ENCODE peak calls at places on chromosome 13, in four cellular contexts. One of them, this sample, is unnamed.

GRCh38 chr13:33645591-33646554 is 172.1 kb upstream of the RFC3 start:
- DNase-seq in Peyer's patch: no peak
- DNase-seq in A549: no peak
- DNase-seq in fibroblast of lung: no peak
- DNase-seq in this sample: no peak

GRCh38 chr13:44230071-44230470 is 143.6 kb upstream of the SERP2 start:
- DNase-seq in Peyer's patch: no peak
- DNase-seq in A549: no peak
- DNase-seq in fibroblast of lung: no peak
- DNase-seq in this sample: no peak

GRCh38 chr13:41917641-41918040 is 43.3 kb downstream of the VWA8 start:
- DNase-seq in Peyer's patch: no peak
- DNase-seq in A549: no peak
- DNase-seq in fibroblast of lung: peak; percentile 87
- DNase-seq in this sample: no peak

GRCh38 chr13:26759907-26760834 is at the start of gene GPR12:
- DNase-seq in Peyer's patch: no peak
- DNase-seq in A549: no peak
- DNase-seq in fibroblast of lung: peak; percentile 11
- DNase-seq in this sample: no peak

GRCh38 chr13:41196011-41196410 is 1.6 kb upstream of the KBTBD7 start:
- DNase-seq in Peyer's patch: no peak
- DNase-seq in A549: no peak
- DNase-seq in fibroblast of lung: no peak
- DNase-seq in this sample: no peak

GRCh38 chr13:99995503-99996176 is 14.1 kb downstream of the ZIC2 start:
- DNase-seq in Peyer's patch: no peak
- DNase-seq in A549: no peak
- DNase-seq in fibroblast of lung: peak; percentile 52
- DNase-seq in this sample: no peak

GRCh38 chr13:67841071-67841470 is 610.9 kb upstream of the PCDH9 start:
- DNase-seq in Peyer's patch: no peak
- DNase-seq in A549: no peak
- DNase-seq in fibroblast of lung: no peak
- DNase-seq in this sample: no peak

GRCh38 chr13:40379794-40380608 is 286.4 kb downstream of the FOXO1 start:
- DNase-seq in Peyer's patch: no peak
- DNase-seq in A549: no peak
- DNase-seq in fibroblast of lung: no peak
- DNase-seq in this sample: no peak

GRCh38 chr13:21971662-21972635 is 301.1 kb downstream of the FGF9 start:
- DNase-seq in Peyer's patch: no peak
- DNase-seq in A549: no peak
- DNase-seq in fibroblast of lung: peak; percentile 93
- DNase-seq in this sample: no peak

GRCh38 chr13:55069746-55070145 is 2041.1 kb downstream of the OLFM4 start:
- DNase-seq in Peyer's patch: no peak
- DNase-seq in A549: no peak
- DNase-seq in fibroblast of lung: no peak
- DNase-seq in this sample: no peak

DNA sequence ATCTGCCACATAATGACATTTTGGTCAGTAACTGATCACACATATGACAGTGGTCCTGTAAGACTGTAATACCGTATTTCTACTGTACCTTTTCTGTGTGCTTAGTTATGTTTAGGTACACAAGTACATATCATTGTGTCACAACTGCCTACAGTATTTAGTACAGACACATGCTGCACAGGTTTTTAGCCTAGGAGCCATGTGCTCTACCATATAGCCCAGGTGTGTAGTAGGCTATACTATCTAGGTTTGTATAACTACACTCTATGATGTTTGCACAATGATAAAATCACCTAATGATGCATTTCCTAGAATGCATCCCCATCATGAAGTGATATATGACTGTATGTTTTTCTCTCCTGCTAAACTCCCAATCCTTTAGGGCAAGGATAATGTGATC is 61.2 kb upstream of the MIR17HG start:
- DNase-seq in Peyer's patch: no peak
- DNase-seq in A549: no peak
- DNase-seq in fibroblast of lung: no peak
- DNase-seq in this sample: no peak
- H3K4me3 ChIP-seq in Peyer's patch: no peak overlapping the region
- H3K4me3 ChIP-seq in A549: no peak overlapping the region
- H3K4me3 ChIP-seq in fibroblast of lung: no peak overlapping the region
- H3K4me3 ChIP-seq in this sample: no peak overlapping the region

GRCh38 chr13:73073050-73073449 is 14.2 kb downstream of the KLF5 start:
- DNase-seq in Peyer's patch: no peak
- DNase-seq in A549: no peak
- DNase-seq in fibroblast of lung: no peak
- DNase-seq in this sample: no peak
- H3K4me1 ChIP-seq in Peyer's patch: peaks cover 10% of the 10 kb centered on the region
- H3K4me1 ChIP-seq in A549: peaks cover 73% of the 10 kb centered on the region
- H3K4me1 ChIP-seq in fibroblast of lung: no peaks in the 10 kb centered on the region
- H3K4me1 ChIP-seq in this sample: no peaks in the 10 kb centered on the region

GRCh38 chr13:52195052-52195837 is 35.8 kb upstream of the NEK3 start:
- DNase-seq in Peyer's patch: peak; percentile 69
- DNase-seq in A549: no peak
- DNase-seq in fibroblast of lung: peak; percentile 84
- DNase-seq in this sample: peak; percentile 89
- TF ChIP-seq CTCF in Peyer's patch: no peak
- TF ChIP-seq CTCF in A549: no peak
- TF ChIP-seq CTCF in fibroblast of lung: no peak
- TF ChIP-seq CTCF in this sample: peak; percentile 24

GRCh38 chr13:73306688-73307087 is 247.9 kb downstream of the KLF5 start:
- DNase-seq in Peyer's patch: no peak
- DNase-seq in A549: no peak
- DNase-seq in fibroblast of lung: no peak
- DNase-seq in this sample: no peak
- H3K4me3 ChIP-seq in Peyer's patch: no peak overlapping the region
- H3K4me3 ChIP-seq in A549: no peak overlapping the region
- H3K4me3 ChIP-seq in fibroblast of lung: no peak overlapping the region
- H3K4me3 ChIP-seq in this sample: no peak overlapping the region